ENCODE peak calls at places on chromosomes 13 and 19, in five cellular contexts. Z is coronary artery; Y is IMR-90; U is neural crest cell; N is CD8-positive, alpha-beta T cell. S is an unnamed sample.

GRCh38 chr13:60012503-60012902 is 151.2 kb downstream of the DIAPH3 start:
- DNase-seq in U (no peak), Z (no peak), Y (no peak), N (no peak), S (no peak)

GRCh38 chr13:70856706-70857105 is 748.5 kb upstream of the KLHL1 start:
- DNase-seq in Z (no peak), Y (no peak), U (no peak), N (no peak), S (no peak)

GRCh38 chr19:50628551-50628950 is 11.1 kb downstream of the SYT3 start:
- DNase-seq in N (no peak), U (no peak), Y (no peak), Z (no peak), S (no peak)

GRCh38 chr13:23570931-23571330 is 719 bp downstream of the TNFRSF19 start:
- DNase-seq in Y (peak; percentile 54), N (no peak), Z (no peak), U (no peak), S (no peak)

GRCh38 chr13:110014719-110015118 is 228.3 kb upstream of the IRS2 start:
- DNase-seq in U (no peak), Y (no peak), Z (no peak), N (no peak), S (no peak)

GRCh38 chr13:50991624-50992610 is 82.3 kb downstream of the RNASEH2B start:
- DNase-seq in N (no peak), Z (no peak), Y (no peak), U (no peak), S (no peak)

GRCh38 chr13:112267650-112268049 is 108.5 kb upstream of the SPACA7 start:
- DNase-seq in Z (no peak), Y (no peak), N (no peak), U (no peak), S (no peak)

GRCh38 chr13:74774252-74774651 is 640.0 kb upstream of the KLF12 start:
- DNase-seq in N (no peak), U (no peak), Y (peak; percentile 75), Z (no peak), S (no peak)

GRCh38 chr13:107373551-107373950 is 805.6 kb upstream of the ARGLU1 start:
- DNase-seq in Y (peak; percentile 91), U (no peak), Z (no peak), N (no peak), S (no peak)

GRCh38 chr13:80337011-80337688 is 3.8 kb downstream of the SPRY2 start:
- DNase-seq in U (peak; percentile 12), N (no peak), Z (no peak), Y (no peak), S (no peak)

GRCh38 chr13:78131811-78132210 is 213.2 kb upstream of the EDNRB start:
- DNase-seq in Z (no peak), U (no peak), Y (peak; percentile 14), N (no peak), S (no peak)
- TF ChIP-seq CTCF in Z (no peak), U (peak; percentile 41), Y (peak; percentile 52), N (no peak), S (peak; percentile 63)

GRCh38 chr13:38914070-38914469 is 76.6 kb downstream of the STOML3 start:
- DNase-seq in Y (no peak), U (no peak), Z (no peak), N (no peak), S (no peak)
- TF ChIP-seq CTCF in Y (no peak), U (no peak), Z (no peak), N (no peak), S (no peak)

GRCh38 chr19:5137571-5138124 is 168.7 kb downstream of the KDM4B start:
- DNase-seq in N (peak; percentile 44), Z (no peak), U (no peak), Y (no peak), S (no peak)
- TF ChIP-seq CTCF in N (no peak), Z (no peak), U (peak; percentile 45), Y (no peak), S (peak; percentile 63)

DNA sequence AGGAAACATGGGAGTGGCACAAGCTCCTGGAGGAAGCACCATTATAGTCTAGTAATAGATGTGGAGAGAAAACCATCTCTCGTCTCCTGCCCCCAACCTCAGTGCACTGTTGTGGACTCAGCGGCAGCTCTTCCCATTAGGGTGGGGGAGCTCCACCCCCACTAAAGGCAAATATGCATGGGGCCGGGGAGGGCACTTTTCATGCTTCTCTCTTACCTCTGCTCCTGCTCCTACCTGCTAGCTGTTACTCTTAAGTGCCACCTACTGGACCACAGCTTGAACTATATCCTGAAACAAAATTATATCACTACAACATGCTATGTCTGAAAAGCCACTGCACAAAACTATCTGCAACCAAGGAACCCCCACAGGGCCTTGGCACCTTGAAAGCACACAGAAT is 112.6 kb upstream of the DACH1 start:
- DNase-seq in Z (no peak), N (no peak), Y (no peak), U (no peak), S (no peak)
- TF ChIP-seq CTCF in Z (no peak), N (no peak), Y (no peak), U (peak; percentile 55), S (peak; percentile 57)

GRCh38 chr19:49506575-49507105 is 5.8 kb upstream of the FCGRT start:
- DNase-seq in U (peak; percentile 58), N (peak; percentile 81), Y (no peak), Z (no peak), S (no peak)
- TF ChIP-seq CTCF in U (peak; percentile 77), N (peak; percentile 91), Y (peak; percentile 64), Z (peak; percentile 47), S (peak; percentile 80)

GRCh38 chr19:19531951-19532805 is 3.5 kb downstream of the YJEFN3 start:
- DNase-seq in Z (no peak), Y (peak; percentile 44), N (peak; percentile 94), U (peak; percentile 86), S (peak; percentile 90)
- TF ChIP-seq CTCF in Z (peak; percentile 96), Y (peak; percentile 96), N (peak; percentile 96), U (peak; percentile 98), S (peak; percentile 99)

GRCh38 chr19:36574762-36575161 is 1.7 kb upstream of the ZNF529 start:
- DNase-seq in U (no peak), N (no peak), Y (no peak), Z (no peak), S (no peak)

GRCh38 chr19:36572593-36573019 is 486 bp downstream of the ZNF529 start:
- DNase-seq in Y (no peak), Z (no peak), U (no peak), N (no peak), S (no peak)

GRCh38 chr19:36577271-36577996 is 4.3 kb upstream of the ZNF529 start:
- DNase-seq in Y (no peak), U (no peak), N (no peak), Z (no peak), S (no peak)

GRCh38 chr19:36573948-36574726 is 1.0 kb upstream of the ZNF529 start:
- DNase-seq in Z (no peak), Y (peak; percentile 35), U (no peak), N (no peak), S (no peak)

DNA sequence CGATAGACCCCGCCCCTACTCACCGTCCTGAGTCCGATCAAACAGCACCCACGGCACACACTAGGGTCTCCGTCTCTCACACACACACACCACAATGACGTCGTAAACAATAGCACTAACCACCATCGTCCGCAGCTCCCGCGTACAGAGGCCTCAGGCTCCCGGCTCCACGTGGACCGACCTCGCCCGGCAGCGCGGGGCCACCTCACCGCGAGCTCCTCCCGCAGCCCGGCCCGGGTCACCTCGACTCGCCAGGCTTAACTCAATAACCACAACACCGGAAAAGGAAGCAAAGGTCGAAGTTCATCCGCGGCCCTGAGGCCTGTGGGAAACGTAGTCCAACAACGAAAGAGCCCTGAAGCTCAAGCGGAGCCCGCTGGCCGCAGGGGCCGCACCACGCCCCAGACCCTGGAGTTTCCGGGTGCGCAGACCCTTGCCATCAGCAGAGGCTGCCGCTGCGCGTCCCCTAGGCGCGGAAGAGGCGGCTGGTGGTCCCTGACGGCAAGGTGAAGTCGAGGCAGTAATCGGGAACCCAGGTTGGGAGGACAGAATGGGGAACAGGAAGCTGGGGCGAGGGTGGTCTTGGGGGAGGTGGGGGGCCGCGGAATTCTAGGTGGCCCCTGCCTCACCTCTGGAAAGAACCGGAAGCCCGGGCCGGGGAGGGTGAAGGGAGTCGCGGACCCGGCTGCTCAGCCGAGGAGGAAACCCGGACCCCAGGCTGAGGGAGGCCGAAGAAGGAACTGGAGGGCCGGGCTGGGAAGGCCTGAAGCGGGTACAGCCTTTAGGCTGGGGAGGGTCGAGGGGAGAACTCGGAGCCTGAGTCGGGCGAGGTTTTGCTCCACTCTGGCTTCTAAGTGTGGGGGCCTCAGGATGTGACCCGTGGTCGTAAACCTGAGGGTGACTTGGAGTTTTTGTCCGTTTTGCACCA is at the start of gene ZNF529:
- DNase-seq in U (peak; percentile 88), N (peak; percentile 83), Z (peak; percentile 92), Y (peak; percentile 86), S (peak; percentile 93)
- TF ChIP-seq CTCF in U (peak; percentile 18), N (no peak), Z (no peak), Y (no peak), S (peak; percentile 28)

GRCh38 chr19:16841391-16841926 is 12.3 kb downstream of the SIN3B start:
- DNase-seq in U (no peak), Z (no peak), Y (no peak), N (no peak), S (no peak)

GRCh38 chr19:16831531-16831930 is 2.3 kb downstream of the SIN3B start:
- DNase-seq in Z (no peak), N (no peak), Y (no peak), U (no peak), S (no peak)

GRCh38 chr19:16834747-16835146 is 5.5 kb downstream of the SIN3B start:
- DNase-seq in Y (peak; percentile 28), N (no peak), Z (no peak), U (no peak), S (no peak)

GRCh38 chr19:16836906-16837362 is 7.7 kb downstream of the SIN3B start:
- DNase-seq in Z (no peak), Y (no peak), N (no peak), U (no peak), S (no peak)

GRCh38 chr19:16836115-16836905 is 7.1 kb downstream of the SIN3B start:
- DNase-seq in U (no peak), Y (peak; percentile 39), N (no peak), Z (no peak), S (no peak)
- TF ChIP-seq CTCF in U (no peak), Y (no peak), N (no peak), Z (no peak), S (peak; percentile 25)

GRCh38 chr19:39412867-39413268 is 399 bp downstream of the PLEKHG2 start:
- DNase-seq in Y (no peak), N (peak; percentile 34), U (no peak), Z (no peak), S (no peak)
- TF ChIP-seq CTCF in Y (no peak), N (no peak), U (peak; percentile 51), Z (peak; percentile 23), S (peak; percentile 64)